ENCODE peak calls at places on chromosomes 7 and 10, in five cellular contexts. C is spleen, V is transverse colon, T is gastrocnemius medialis, X is IMR-90. O is an unnamed sample. For H3K4me1, the result is how much of the 10 kb centered on the place peaks cover.

GRCh38 chr7:143049380-143049779 is 2.8 kb upstream of the OR6V1 start:
- DNase-seq in C (no peak), V (no peak), T (no peak), X (no peak), O (no peak)

GRCh38 chr7:2728309-2729042 is 40.5 kb downstream of the AMZ1 start:
- DNase-seq in C (peak), V (no peak), T (peak), X (peak), O (peak)

GRCh38 chr7:138126928-138127327 is 50.7 kb downstream of the AKR1D1 start:
- DNase-seq in C (no peak), V (no peak), T (no peak), X (no peak), O (no peak)

GRCh38 chr10:116777006-116777405 is 34.6 kb upstream of the HSPA12A start:
- DNase-seq in C (no peak), V (no peak), T (no peak), X (no peak), O (peak)

GRCh38 chr7:45007106-45007505 is 7.1 kb downstream of the CCM2 start:
- DNase-seq in C (no peak), V (no peak), T (no peak), X (no peak), O (no peak)

GRCh38 chr7:26860361-26860760 is 4.0 kb downstream of the SKAP2 start:
- DNase-seq in C (no peak), V (peak), T (no peak), X (no peak), O (no peak)

GRCh38 chr7:101823596-101823995 is 6.2 kb downstream of the CUX1 start:
- DNase-seq in C (no peak), V (no peak), T (no peak), X (no peak), O (no peak)

GRCh38 chr10:104034401-104035053 is 51.2 kb downstream of the COL17A1 start:
- DNase-seq in C (no peak), V (no peak), T (no peak), X (no peak), O (no peak)

GRCh38 chr7:25124485-25125136 is 449 bp downstream of the CYCS start:
- DNase-seq in C (peak), V (no peak), T (peak), X (no peak), O (peak)

GRCh38 chr7:158472631-158473030 is 115.0 kb downstream of the PTPRN2 start:
- DNase-seq in C (no peak), V (no peak), T (no peak), X (no peak), O (no peak)

GRCh38 chr7:832292-832967 is at the start of gene SUN1:
- DNase-seq in C (peak), V (no peak), T (peak), X (peak), O (no peak)

GRCh38 chr10:1412531-1413189 is 324.7 kb downstream of the ADARB2 start:
- DNase-seq in C (peak), V (no peak), T (no peak), X (no peak), O (no peak)

GRCh38 chr10:70132098-70133029 is at the start of gene AIFM2:
- DNase-seq in C (peak), V (peak), T (peak), X (peak), O (peak)

GRCh38 chr10:35938160-35938559 is 296.1 kb upstream of the FZD8 start:
- DNase-seq in C (no peak), V (no peak), T (no peak), X (no peak), O (no peak)

GRCh38 chr10:14653271-14654161 is 121.2 kb downstream of the FAM107B start:
- DNase-seq in C (no peak), V (no peak), T (no peak), X (peak), O (no peak)

GRCh38 chr10:21737061-21737460 is 203.0 kb downstream of the MLLT10 start:
- DNase-seq in C (no peak), V (no peak), T (no peak), X (no peak), O (no peak)

GRCh38 chr7:92621026-92621540 is 30.9 kb upstream of the FAM133B start:
- DNase-seq in C (no peak), V (peak), T (no peak), X (peak), O (no peak)

GRCh38 chr10:71974489-71975011 is 10.4 kb downstream of the CHST3 start:
- DNase-seq in C (peak), V (no peak), T (peak), X (peak), O (no peak)

GRCh38 chr10:24479806-24480205 is 243.9 kb downstream of the ARHGAP21 start:
- DNase-seq in C (no peak), V (no peak), T (no peak), X (no peak), O (no peak)

GRCh38 chr7:131338990-131339389 is 11.3 kb downstream of the MKLN1 start:
- DNase-seq in C (no peak), V (no peak), T (no peak), X (no peak), O (no peak)

GRCh38 chr10:34995925-34996324 is 94.2 kb downstream of the CUL2 start:
- DNase-seq in C (no peak), V (no peak), T (no peak), X (no peak), O (no peak)

GRCh38 chr7:117819558-117819957 is 53.7 kb downstream of the CTTNBP2 start:
- DNase-seq in C (no peak), V (no peak), T (no peak), X (no peak), O (no peak)

GRCh38 chr10:43861966-43862751 is 213.5 kb upstream of the ZNF32 start:
- DNase-seq in C (no peak), V (no peak), T (no peak), X (peak), O (no peak)

GRCh38 chr7:30896783-30897617 is 14.7 kb upstream of the AQP1 start:
- DNase-seq in C (no peak), V (no peak), T (no peak), X (no peak), O (no peak)

GRCh38 chr10:103576862-103577261 is 83.4 kb downstream of the NEURL1 start:
- DNase-seq in C (no peak), V (no peak), T (no peak), X (no peak), O (no peak)

GRCh38 chr7:46389131-46389530 is 468.1 kb upstream of the IGFBP3 start:
- DNase-seq in C (no peak), V (no peak), T (no peak), X (no peak), O (no peak)

GRCh38 chr7:33776791-33777190 is 128.5 kb upstream of the BMPER start:
- DNase-seq in C (no peak), V (no peak), T (no peak), X (peak), O (no peak)

GRCh38 chr7:121081327-121081936 is 92.9 kb downstream of the CPED1 start:
- DNase-seq in C (no peak), V (no peak), T (no peak), X (peak), O (no peak)

GRCh38 chr10:5557799-5558771 is 33.3 kb downstream of the CALML3 start:
- DNase-seq in C (peak), V (no peak), T (no peak), X (no peak), O (peak)

GRCh38 chr10:106078796-106079576 is 1085.5 kb downstream of the SORCS1 start:
- DNase-seq in C (no peak), V (no peak), T (no peak), X (no peak), O (no peak)

GRCh38 chr10:103757531-103758293 is 97.7 kb downstream of the SH3PXD2A start:
- DNase-seq in C (peak), V (peak), T (peak), X (peak), O (no peak)

GRCh38 chr10:119007211-119007574 is 22.3 kb upstream of the NANOS1 start:
- DNase-seq in C (no peak), V (no peak), T (no peak), X (no peak), O (no peak)

GRCh38 chr10:84477370-84477769 is 149.0 kb downstream of the CCSER2 start:
- DNase-seq in C (no peak), V (no peak), T (no peak), X (no peak), O (no peak)

GRCh38 chr7:91313113-91313512 is 48.9 kb downstream of the FZD1 start:
- DNase-seq in C (no peak), V (no peak), T (no peak), X (no peak), O (no peak)

GRCh38 chr7:36487756-36488336 is 98.2 kb downstream of the ANLN start:
- DNase-seq in C (no peak), V (no peak), T (no peak), X (peak), O (no peak)

GRCh38 chr7:83475403-83475802 is 173.5 kb downstream of the SEMA3E start:
- DNase-seq in C (no peak), V (no peak), T (no peak), X (no peak), O (no peak)

GRCh38 chr7:36315309-36315948 is 74.2 kb upstream of the ANLN start:
- DNase-seq in C (no peak), V (no peak), T (no peak), X (no peak), O (no peak)

GRCh38 chr7:133586253-133586652 is 333.4 kb downstream of the EXOC4 start:
- DNase-seq in C (no peak), V (no peak), T (no peak), X (no peak), O (no peak)

GRCh38 chr10:31927597-31928530 is 767 bp downstream of the ARHGAP12 start:
- DNase-seq in C (peak), V (peak), T (peak), X (peak), O (peak)
- TF ChIP-seq CTCF in C (no peak), V (peak), T (peak), X (peak), O (peak)

GRCh38 chr7:128742206-128742605 is 3.0 kb downstream of the CALU start:
- DNase-seq in C (no peak), V (no peak), T (no peak), X (peak), O (no peak)
- H3K4me1 ChIP-seq in C (under half), V (under half), T (under half), X (under half), O (under half)

GRCh38 chr10:77905086-77905735 is 21.3 kb downstream of the DLG5 start:
- DNase-seq in C (no peak), V (no peak), T (no peak), X (no peak), O (no peak)
- TF ChIP-seq POLR2A in C (no peak), V (no peak), T (no peak), X (no peak), O (no peak)

GRCh38 chr7:80924090-80924489 is 5.2 kb upstream of the SEMA3C start:
- DNase-seq in C (no peak), V (no peak), T (no peak), X (no peak), O (no peak)

GRCh38 chr7:80934286-80934685 is 15.4 kb upstream of the SEMA3C start:
- DNase-seq in C (no peak), V (no peak), T (no peak), X (peak), O (no peak)

DNA sequence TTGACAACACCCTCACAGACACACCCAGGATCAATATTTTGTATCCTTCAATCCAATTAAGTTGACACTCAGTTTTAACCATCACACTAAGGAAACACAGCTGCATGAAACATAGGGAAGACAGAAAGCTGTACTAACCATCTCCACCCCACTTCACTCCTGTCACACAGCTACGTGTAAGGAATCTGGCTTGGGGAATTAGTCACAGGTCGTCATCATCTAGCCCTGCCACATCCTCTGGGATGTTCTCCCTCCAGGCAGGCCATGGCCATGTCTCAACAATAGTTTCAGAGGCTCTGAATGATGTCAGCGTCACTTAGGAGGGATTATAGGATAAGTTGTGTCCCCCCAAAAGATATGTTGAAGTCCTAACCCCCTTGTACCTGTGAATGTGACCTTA is 10.8 kb upstream of the SEMA3C start:
- DNase-seq in C (no peak), V (no peak), T (no peak), X (peak), O (no peak)
- TF ChIP-seq CTCF in C (no peak), V (no peak), T (no peak), X (no peak), O (no peak)

GRCh38 chr10:122490786-122491680 is 29.7 kb downstream of the HTRA1 start:
- DNase-seq in C (no peak), V (peak), T (no peak), X (no peak), O (no peak)

GRCh38 chr10:122490268-122490667 is 28.9 kb downstream of the HTRA1 start:
- DNase-seq in C (no peak), V (no peak), T (no peak), X (peak), O (no peak)

GRCh38 chr10:122492955-122493597 is 31.7 kb downstream of the HTRA1 start:
- DNase-seq in C (no peak), V (no peak), T (peak), X (peak), O (no peak)

GRCh38 chr10:122493761-122494160 is 32.4 kb downstream of the HTRA1 start:
- DNase-seq in C (no peak), V (no peak), T (no peak), X (no peak), O (no peak)

GRCh38 chr10:122492006-122492405 is 30.7 kb downstream of the HTRA1 start:
- DNase-seq in C (no peak), V (no peak), T (no peak), X (no peak), O (no peak)
- H3K4me1 ChIP-seq in C (under half), V (under half), T (under half), X (under half), O (half or more)

GRCh38 chr7:43766564-43766963 is 8.1 kb downstream of the BLVRA start:
- DNase-seq in C (no peak), V (no peak), T (no peak), X (no peak), O (no peak)

GRCh38 chr7:43763183-43763582 is 4.7 kb downstream of the BLVRA start:
- DNase-seq in C (no peak), V (no peak), T (no peak), X (no peak), O (no peak)

GRCh38 chr7:43764807-43765491 is 6.5 kb downstream of the BLVRA start:
- DNase-seq in C (no peak), V (no peak), T (no peak), X (peak), O (no peak)

GRCh38 chr7:43761919-43762318 is 3.4 kb downstream of the BLVRA start:
- DNase-seq in C (no peak), V (no peak), T (no peak), X (peak), O (no peak)

GRCh38 chr7:43764039-43764789 is 5.7 kb downstream of the BLVRA start:
- DNase-seq in C (peak), V (peak), T (no peak), X (no peak), O (no peak)
- TF ChIP-seq POLR2A in C (no peak), V (no peak), T (no peak), X (no peak), O (no peak)

GRCh38 chr7:80277434-80278427 is 143.1 kb downstream of the GNAI1 start:
- DNase-seq in C (no peak), V (no peak), T (no peak), X (peak), O (no peak)

GRCh38 chr7:80275192-80275605 is 140.6 kb downstream of the GNAI1 start:
- DNase-seq in C (no peak), V (no peak), T (no peak), X (no peak), O (no peak)

GRCh38 chr7:80278737-80279136 is 144.1 kb downstream of the GNAI1 start:
- DNase-seq in C (no peak), V (no peak), T (no peak), X (no peak), O (no peak)

DNA sequence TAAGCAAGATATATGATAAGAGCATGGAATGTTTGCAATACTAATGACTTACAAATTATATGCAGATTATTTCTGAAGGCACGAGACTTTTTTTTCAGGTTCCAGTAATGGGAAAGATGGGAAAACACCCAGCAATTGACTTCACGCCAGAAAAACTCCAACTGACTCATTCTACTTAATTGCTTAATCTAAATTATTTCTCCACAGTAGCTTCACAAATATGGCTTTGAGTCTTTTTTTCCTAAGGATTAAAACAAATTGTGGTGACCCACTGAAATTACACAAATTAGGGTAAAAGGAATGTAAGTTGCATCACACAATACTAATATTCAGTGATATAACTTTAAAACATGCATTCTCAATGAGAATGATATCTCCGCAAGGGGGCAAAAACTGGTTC is 138.7 kb downstream of the GNAI1 start:
- DNase-seq in C (no peak), V (no peak), T (no peak), X (peak), O (no peak)
- TF ChIP-seq CTCF in C (no peak), V (no peak), T (no peak), X (peak), O (no peak)

DNA sequence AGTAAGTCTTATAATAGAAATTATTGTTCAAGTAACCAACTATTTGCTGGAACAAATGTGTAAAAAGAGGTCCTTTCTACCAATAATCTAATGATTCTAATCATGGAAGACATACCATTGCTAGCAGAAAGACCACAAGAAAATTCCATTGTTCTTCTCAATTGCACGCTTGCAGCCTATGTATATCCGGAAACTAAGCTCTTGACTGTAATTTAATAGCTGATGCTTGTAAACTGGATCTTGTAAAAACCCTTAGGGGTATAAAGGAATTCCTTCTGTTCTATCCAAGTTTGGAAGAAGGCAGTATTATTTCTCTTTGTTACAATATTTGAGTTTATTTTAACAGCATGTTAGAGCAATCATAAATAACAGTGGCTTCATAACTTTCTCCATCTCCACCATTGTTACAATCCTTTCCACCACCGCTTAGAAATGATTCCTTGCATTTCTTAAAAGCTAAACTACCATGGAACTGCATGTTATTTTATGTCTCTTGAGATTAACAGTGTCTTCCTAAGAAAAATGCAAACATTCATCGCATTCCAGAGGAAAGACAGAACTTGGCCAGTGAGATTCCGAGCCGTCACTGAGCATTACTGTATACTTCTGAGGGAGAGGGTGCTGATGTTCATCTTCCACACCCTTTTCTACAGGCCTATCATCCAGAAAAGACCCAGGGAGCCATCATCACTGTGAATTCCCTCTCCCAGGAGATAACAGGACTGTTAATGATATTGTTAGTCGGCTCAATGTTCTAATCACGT is 92.5 kb downstream of the TRIL start:
- DNase-seq in C (no peak), V (no peak), T (no peak), X (peak), O (no peak)
- H3K4me1 ChIP-seq in C (under half), V (under half), T (under half), X (under half), O (under half)

DNA sequence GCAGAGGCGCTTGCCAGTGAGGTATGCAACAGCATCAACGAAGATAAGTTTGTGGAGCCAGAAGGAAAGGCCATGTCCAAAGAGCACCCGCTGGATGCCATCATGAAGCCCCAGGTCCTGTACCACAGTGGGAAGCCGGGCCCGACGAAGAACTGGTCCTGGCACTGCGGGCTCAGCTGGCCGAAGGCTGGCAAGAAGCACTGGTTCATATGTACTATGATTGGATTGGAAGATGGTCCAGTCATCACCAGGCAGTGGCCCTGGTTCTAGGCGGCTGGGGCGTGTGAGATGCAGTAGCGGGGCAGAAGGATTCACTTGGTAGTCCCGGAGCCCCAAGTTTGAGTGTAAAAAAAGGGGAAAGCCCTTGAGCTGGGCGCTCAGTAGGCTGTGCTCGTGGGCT is 3.9 kb downstream of the NDST2 start:
- DNase-seq in C (no peak), V (no peak), T (no peak), X (no peak), O (no peak)
- TF ChIP-seq POLR2A in C (no peak), V (no peak), T (no peak), X (no peak), O (no peak)

O was measured in suprapubic skin.